ENCODE peak calls at places on chromosomes 3 and 15, in seven cellular contexts. One of them, this sample, is unnamed.

GRCh38 chr3:70308760-70309159 is 3.7 kb downstream of the MDFIC2 start:
- DNase-seq in HCT116: no peak
- DNase-seq in GM23338: peak; percentile 64
- DNase-seq in neural progenitor cell: peak; percentile 48
- DNase-seq in hepatocyte: peak; percentile 49
- DNase-seq in MM.1S: peak; percentile 19
- DNase-seq in GM23248: peak; percentile 14
- DNase-seq in this sample: peak; percentile 13

GRCh38 chr3:23455775-23456174 is 252.6 kb downstream of the UBE2E2 start:
- DNase-seq in HCT116: no peak
- DNase-seq in GM23338: no peak
- DNase-seq in neural progenitor cell: no peak
- DNase-seq in hepatocyte: no peak
- DNase-seq in MM.1S: no peak
- DNase-seq in GM23248: peak; percentile 82
- DNase-seq in this sample: peak; percentile 49

GRCh38 chr15:32908135-32908801 is 190.5 kb downstream of the GREM1 start:
- DNase-seq in HCT116: no peak
- DNase-seq in GM23338: no peak
- DNase-seq in neural progenitor cell: no peak
- DNase-seq in hepatocyte: peak; percentile 7
- DNase-seq in MM.1S: peak; percentile 63
- DNase-seq in GM23248: no peak
- DNase-seq in this sample: no peak

GRCh38 chr15:52493968-52494367 is 34.7 kb downstream of the MYO5A start:
- DNase-seq in HCT116: no peak
- DNase-seq in GM23338: no peak
- DNase-seq in neural progenitor cell: no peak
- DNase-seq in hepatocyte: no peak
- DNase-seq in MM.1S: no peak
- DNase-seq in GM23248: peak; percentile 26
- DNase-seq in this sample: peak; percentile 39

GRCh38 chr3:94862703-94863102 is 799.8 kb downstream of the NSUN3 start:
- DNase-seq in HCT116: no peak
- DNase-seq in GM23338: peak; percentile 63
- DNase-seq in neural progenitor cell: peak; percentile 47
- DNase-seq in hepatocyte: peak; percentile 54
- DNase-seq in MM.1S: peak; percentile 64
- DNase-seq in GM23248: peak; percentile 16
- DNase-seq in this sample: peak; percentile 59

GRCh38 chr3:126952261-126952982 is 30.5 kb upstream of the PLXNA1 start:
- DNase-seq in HCT116: no peak
- DNase-seq in GM23338: no peak
- DNase-seq in neural progenitor cell: no peak
- DNase-seq in hepatocyte: no peak
- DNase-seq in MM.1S: no peak
- DNase-seq in GM23248: no peak
- DNase-seq in this sample: no peak

GRCh38 chr3:4417449-4417848 is 49.6 kb downstream of the SUMF1 start:
- DNase-seq in HCT116: no peak
- DNase-seq in GM23338: no peak
- DNase-seq in neural progenitor cell: no peak
- DNase-seq in hepatocyte: no peak
- DNase-seq in MM.1S: no peak
- DNase-seq in GM23248: peak; percentile 50
- DNase-seq in this sample: peak; percentile 55

GRCh38 chr15:52427804-52428203 is 100.9 kb downstream of the MYO5A start:
- DNase-seq in HCT116: peak; percentile 2
- DNase-seq in GM23338: no peak
- DNase-seq in neural progenitor cell: peak; percentile 53
- DNase-seq in hepatocyte: peak; percentile 43
- DNase-seq in MM.1S: no peak
- DNase-seq in GM23248: peak; percentile 68
- DNase-seq in this sample: peak; percentile 6

GRCh38 chr3:139935071-139935865 is at the start of gene CLSTN2:
- DNase-seq in HCT116: no peak
- DNase-seq in GM23338: peak; percentile 79
- DNase-seq in neural progenitor cell: peak; percentile 92
- DNase-seq in hepatocyte: peak; percentile 88
- DNase-seq in MM.1S: peak; percentile 70
- DNase-seq in GM23248: peak; percentile 66
- DNase-seq in this sample: no peak

DNA sequence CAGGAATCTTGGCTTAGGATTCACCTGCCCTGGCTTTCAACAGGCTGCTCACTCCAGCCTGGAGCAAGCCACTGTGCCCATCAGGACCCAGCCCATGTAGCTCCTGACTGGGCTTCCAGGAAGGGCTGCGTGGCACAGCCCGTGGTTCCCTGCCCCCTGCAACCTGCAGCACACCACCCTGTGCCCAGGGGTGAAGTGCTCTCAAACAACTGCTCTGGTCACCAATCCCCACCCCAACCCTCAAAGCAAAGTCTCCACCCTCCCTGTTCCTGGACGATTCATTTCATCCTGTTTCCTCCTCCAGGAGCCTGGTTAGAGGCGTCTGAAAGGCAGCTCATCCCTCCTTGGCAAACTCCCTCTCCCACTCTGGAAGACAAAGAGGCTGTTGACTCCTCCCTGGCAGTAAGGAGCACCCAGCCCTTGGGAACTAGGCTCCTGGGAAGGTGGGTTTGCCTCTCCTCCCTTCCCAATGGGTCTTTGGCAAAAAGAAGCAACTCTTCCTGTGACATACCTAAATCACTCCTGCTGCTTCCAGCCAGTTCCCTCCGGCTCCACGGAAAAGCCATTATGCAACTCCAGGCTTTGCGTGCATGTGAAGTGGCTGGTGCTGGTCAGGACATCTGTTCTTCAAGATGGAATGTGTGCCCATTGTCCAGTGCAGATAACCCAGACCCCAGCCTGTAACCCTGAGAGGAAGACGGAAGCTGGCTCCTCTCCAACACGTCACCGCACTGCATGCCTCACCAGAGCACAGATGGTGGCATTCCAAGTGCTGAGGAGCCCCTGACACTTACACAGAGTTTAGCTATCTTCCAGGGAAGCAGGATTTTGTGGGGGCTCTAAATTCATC is 29.1 kb upstream of the VIPR1 start:
- DNase-seq in HCT116: no peak
- DNase-seq in GM23338: no peak
- DNase-seq in neural progenitor cell: no peak
- DNase-seq in hepatocyte: peak; percentile 20
- DNase-seq in MM.1S: no peak
- DNase-seq in GM23248: peak; percentile 2
- DNase-seq in this sample: no peak
- TF ChIP-seq EZH2phosphoT487 in HCT116: no peak
- TF ChIP-seq EZH2phosphoT487 in GM23338: no peak
- TF ChIP-seq EZH2phosphoT487 in neural progenitor cell: no peak
- TF ChIP-seq EZH2phosphoT487 in hepatocyte: no peak
- TF ChIP-seq EZH2phosphoT487 in MM.1S: no peak
- TF ChIP-seq EZH2phosphoT487 in GM23248: no peak
- TF ChIP-seq EZH2phosphoT487 in this sample: no peak

GRCh38 chr3:10957976-10958749 is 34.4 kb upstream of the SLC6A1 start:
- DNase-seq in HCT116: no peak
- DNase-seq in GM23338: no peak
- DNase-seq in neural progenitor cell: no peak
- DNase-seq in hepatocyte: no peak
- DNase-seq in MM.1S: no peak
- DNase-seq in GM23248: peak; percentile 13
- DNase-seq in this sample: peak; percentile 38

GRCh38 chr3:10954740-10955139 is 37.8 kb upstream of the SLC6A1 start:
- DNase-seq in HCT116: no peak
- DNase-seq in GM23338: no peak
- DNase-seq in neural progenitor cell: no peak
- DNase-seq in hepatocyte: no peak
- DNase-seq in MM.1S: no peak
- DNase-seq in GM23248: no peak
- DNase-seq in this sample: no peak

GRCh38 chr3:10955694-10956453 is 36.7 kb upstream of the SLC6A1 start:
- DNase-seq in HCT116: no peak
- DNase-seq in GM23338: no peak
- DNase-seq in neural progenitor cell: no peak
- DNase-seq in hepatocyte: no peak
- DNase-seq in MM.1S: no peak
- DNase-seq in GM23248: no peak
- DNase-seq in this sample: no peak

GRCh38 chr3:10956531-10956930 is 36.0 kb upstream of the SLC6A1 start:
- DNase-seq in HCT116: no peak
- DNase-seq in GM23338: no peak
- DNase-seq in neural progenitor cell: no peak
- DNase-seq in hepatocyte: no peak
- DNase-seq in MM.1S: no peak
- DNase-seq in GM23248: no peak
- DNase-seq in this sample: no peak

GRCh38 chr3:10956991-10957390 is 35.6 kb upstream of the SLC6A1 start:
- DNase-seq in HCT116: no peak
- DNase-seq in GM23338: no peak
- DNase-seq in neural progenitor cell: peak; percentile 15
- DNase-seq in hepatocyte: no peak
- DNase-seq in MM.1S: no peak
- DNase-seq in GM23248: no peak
- DNase-seq in this sample: no peak
- TF ChIP-seq EZH2 in HCT116: no peak
- TF ChIP-seq EZH2 in GM23338: no peak
- TF ChIP-seq EZH2 in neural progenitor cell: no peak
- TF ChIP-seq EZH2 in hepatocyte: no peak
- TF ChIP-seq EZH2 in MM.1S: no peak
- TF ChIP-seq EZH2 in GM23248: no peak
- TF ChIP-seq EZH2 in this sample: no peak

GRCh38 chr3:10631224-10631623 is 125.8 kb upstream of the ATP2B2 start:
- DNase-seq in HCT116: no peak
- DNase-seq in GM23338: no peak
- DNase-seq in neural progenitor cell: no peak
- DNase-seq in hepatocyte: no peak
- DNase-seq in MM.1S: no peak
- DNase-seq in GM23248: no peak
- DNase-seq in this sample: no peak
- TF ChIP-seq EZH2phosphoT487 in HCT116: no peak
- TF ChIP-seq EZH2phosphoT487 in GM23338: no peak
- TF ChIP-seq EZH2phosphoT487 in neural progenitor cell: no peak
- TF ChIP-seq EZH2phosphoT487 in hepatocyte: no peak
- TF ChIP-seq EZH2phosphoT487 in MM.1S: no peak
- TF ChIP-seq EZH2phosphoT487 in GM23248: no peak
- TF ChIP-seq EZH2phosphoT487 in this sample: no peak

DNA sequence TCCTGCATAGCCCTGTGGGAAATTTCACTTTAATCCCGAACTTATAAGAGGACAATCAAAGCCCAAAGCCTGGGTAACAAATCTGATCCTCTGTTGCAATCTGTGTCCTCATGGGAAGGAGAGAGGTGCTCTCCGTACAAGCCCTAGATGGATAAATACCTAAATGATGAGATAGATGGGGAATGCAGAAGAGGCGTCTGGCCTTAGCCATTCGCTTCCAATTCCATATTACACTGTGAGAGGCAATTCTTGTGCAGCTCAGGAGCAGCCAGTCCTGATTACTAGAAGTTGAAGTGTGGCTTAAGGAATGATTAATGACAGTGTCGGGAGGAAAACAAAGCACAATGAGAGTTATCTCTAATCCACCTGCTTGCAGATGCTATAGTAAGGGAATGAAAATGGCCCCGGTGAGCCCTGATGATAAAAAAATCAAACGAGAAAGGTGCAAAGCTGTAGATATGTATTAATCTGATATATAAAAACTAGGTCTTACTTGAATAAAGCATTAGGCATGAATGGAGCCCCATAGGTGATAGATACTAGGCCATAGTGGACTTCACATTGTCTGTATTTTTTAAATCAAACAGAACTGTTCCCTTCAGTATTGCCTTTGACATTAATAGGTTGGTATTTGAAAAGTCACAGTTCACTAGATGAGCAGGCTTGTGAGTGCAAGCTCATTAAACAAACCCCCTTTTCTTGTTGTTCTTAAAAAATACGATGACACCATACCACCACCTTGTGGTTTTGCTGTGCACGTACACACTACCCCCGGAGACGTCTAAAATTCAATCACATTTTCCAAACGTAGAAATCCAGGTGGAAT is 54.2 kb upstream of the TMCO5A start:
- DNase-seq in HCT116: peak; percentile 38
- DNase-seq in GM23338: peak; percentile 78
- DNase-seq in neural progenitor cell: peak; percentile 68
- DNase-seq in hepatocyte: peak; percentile 58
- DNase-seq in MM.1S: peak; percentile 49
- DNase-seq in GM23248: peak; percentile 67
- DNase-seq in this sample: peak; percentile 59
- TF ChIP-seq EZH2 in HCT116: no peak
- TF ChIP-seq EZH2 in GM23338: no peak
- TF ChIP-seq EZH2 in neural progenitor cell: no peak
- TF ChIP-seq EZH2 in hepatocyte: no peak
- TF ChIP-seq EZH2 in MM.1S: no peak
- TF ChIP-seq EZH2 in GM23248: no peak
- TF ChIP-seq EZH2 in this sample: no peak

GRCh38 chr15:80777137-80777536 is 2.0 kb upstream of the CEMIP start:
- DNase-seq in HCT116: no peak
- DNase-seq in GM23338: no peak
- DNase-seq in neural progenitor cell: no peak
- DNase-seq in hepatocyte: peak; percentile 35
- DNase-seq in MM.1S: no peak
- DNase-seq in GM23248: peak; percentile 96
- DNase-seq in this sample: peak; percentile 66
- TF ChIP-seq EZH2phosphoT487 in HCT116: no peak
- TF ChIP-seq EZH2phosphoT487 in GM23338: no peak
- TF ChIP-seq EZH2phosphoT487 in neural progenitor cell: no peak
- TF ChIP-seq EZH2phosphoT487 in hepatocyte: no peak
- TF ChIP-seq EZH2phosphoT487 in MM.1S: no peak
- TF ChIP-seq EZH2phosphoT487 in GM23248: no peak
- TF ChIP-seq EZH2phosphoT487 in this sample: no peak

GRCh38 chr3:12287727-12288465 is 974 bp upstream of the PPARG start:
- DNase-seq in HCT116: no peak
- DNase-seq in GM23338: peak; percentile 69
- DNase-seq in neural progenitor cell: peak; percentile 78
- DNase-seq in hepatocyte: peak; percentile 87
- DNase-seq in MM.1S: no peak
- DNase-seq in GM23248: peak; percentile 63
- DNase-seq in this sample: peak; percentile 63
- TF ChIP-seq EZH2 in HCT116: no peak
- TF ChIP-seq EZH2 in GM23338: peak; percentile 63
- TF ChIP-seq EZH2 in neural progenitor cell: peak; percentile 71
- TF ChIP-seq EZH2 in hepatocyte: no peak
- TF ChIP-seq EZH2 in MM.1S: no peak
- TF ChIP-seq EZH2 in GM23248: no peak
- TF ChIP-seq EZH2 in this sample: no peak

This sample was measured in PC-3.